ENCODE peak calls at places on chromosome 6, in nine cellular contexts. B, C, O, V, F, T, X, J and M are unnamed samples.

GRCh38 chr6:138682722-138683521 is 90.6 kb upstream of the CCDC28A start:
- DNase-seq in B (no peak), O (no peak), C (no peak), F (no peak), T (no peak), V (no peak), X (no peak), J (no peak), M (no peak)

GRCh38 chr6:92840246-92840930 is 579.0 kb downstream of the EPHA7 start:
- DNase-seq in O (no peak), X (no peak), B (no peak), T (no peak), V (no peak), F (no peak), J (no peak), C (no peak), M (no peak)

GRCh38 chr6:135109761-135110160 is 55.1 kb upstream of the HBS1L start:
- DNase-seq in B (no peak), F (no peak), J (no peak), V (no peak), X (no peak), T (no peak), O (no peak), C (no peak), M (no peak)

GRCh38 chr6:46816626-46817025 is 23.4 kb downstream of the MEP1A start:
- DNase-seq in B (no peak), F (no peak), J (no peak), V (no peak), C (no peak), T (no peak), X (no peak), O (no peak), M (no peak)

GRCh38 chr6:48568856-48569255 is 457.9 kb upstream of the PTCHD4 start:
- DNase-seq in T (no peak), X (no peak), B (no peak), O (no peak), F (no peak), V (no peak), C (no peak), J (no peak), M (no peak)

GRCh38 chr6:45428734-45429133 is 51.0 kb upstream of the SUPT3H start:
- DNase-seq in B (no peak), O (no peak), T (no peak), V (no peak), F (no peak), C (no peak), J (no peak), X (no peak), M (no peak)

GRCh38 chr6:158909938-158910337 is 90.1 kb downstream of the RSPH3 start:
- DNase-seq in V (no peak), C (no peak), F (no peak), T (no peak), J (no peak), O (no peak), B (no peak), X (no peak), M (peak; percentile 15)

GRCh38 chr6:56938634-56939294 is 16.1 kb upstream of the BEND6 start:
- DNase-seq in V (peak; percentile 31), X (no peak), J (no peak), F (no peak), T (no peak), B (no peak), C (peak; percentile 65), O (peak; percentile 66), M (no peak)

GRCh38 chr6:152391179-152391880 is 245.8 kb downstream of the SYNE1 start:
- DNase-seq in V (no peak), J (no peak), T (no peak), C (no peak), O (no peak), F (no peak), X (no peak), B (no peak), M (no peak)

GRCh38 chr6:150547511-150548222 is 52.0 kb upstream of the PLEKHG1 start:
- DNase-seq in C (no peak), X (no peak), T (peak; percentile 78), F (peak; percentile 67), V (no peak), J (no peak), B (no peak), O (no peak), M (no peak)

GRCh38 chr6:61562098-61562497 is 723.9 kb downstream of the KHDRBS2 start:
- DNase-seq in B (no peak), T (no peak), V (no peak), F (no peak), O (no peak), J (no peak), C (no peak), X (no peak), M (no peak)

GRCh38 chr6:80250391-80250997 is 144.0 kb downstream of the BCKDHB start:
- DNase-seq in J (no peak), T (no peak), C (no peak), O (no peak), F (no peak), B (no peak), V (no peak), X (no peak), M (no peak)

GRCh38 chr6:159577564-159577963 is 115.5 kb downstream of the SOD2 start:
- DNase-seq in V (no peak), J (no peak), O (no peak), X (no peak), B (no peak), T (no peak), C (no peak), F (no peak), M (no peak)

GRCh38 chr6:155125916-155126315 is 130.8 kb downstream of the TIAM2 start:
- DNase-seq in X (no peak), F (no peak), B (no peak), C (no peak), V (no peak), J (no peak), O (no peak), T (no peak), M (no peak)

GRCh38 chr6:15876406-15876805 is 213.6 kb upstream of the DTNBP1 start:
- DNase-seq in T (no peak), F (no peak), O (peak; percentile 35), J (no peak), X (peak; percentile 40), C (no peak), B (peak; percentile 34), V (no peak), M (peak; percentile 51)

GRCh38 chr6:73006161-73006560 is 219.1 kb downstream of the KHDC1L start:
- DNase-seq in F (no peak), O (no peak), B (no peak), C (no peak), X (no peak), J (no peak), T (no peak), V (no peak), M (no peak)
- TF ChIP-seq CTCF in F (no peak), O (no peak), B (no peak), C (no peak), X (no peak), J (no peak), T (no peak), V (no peak), M (no peak)

DNA sequence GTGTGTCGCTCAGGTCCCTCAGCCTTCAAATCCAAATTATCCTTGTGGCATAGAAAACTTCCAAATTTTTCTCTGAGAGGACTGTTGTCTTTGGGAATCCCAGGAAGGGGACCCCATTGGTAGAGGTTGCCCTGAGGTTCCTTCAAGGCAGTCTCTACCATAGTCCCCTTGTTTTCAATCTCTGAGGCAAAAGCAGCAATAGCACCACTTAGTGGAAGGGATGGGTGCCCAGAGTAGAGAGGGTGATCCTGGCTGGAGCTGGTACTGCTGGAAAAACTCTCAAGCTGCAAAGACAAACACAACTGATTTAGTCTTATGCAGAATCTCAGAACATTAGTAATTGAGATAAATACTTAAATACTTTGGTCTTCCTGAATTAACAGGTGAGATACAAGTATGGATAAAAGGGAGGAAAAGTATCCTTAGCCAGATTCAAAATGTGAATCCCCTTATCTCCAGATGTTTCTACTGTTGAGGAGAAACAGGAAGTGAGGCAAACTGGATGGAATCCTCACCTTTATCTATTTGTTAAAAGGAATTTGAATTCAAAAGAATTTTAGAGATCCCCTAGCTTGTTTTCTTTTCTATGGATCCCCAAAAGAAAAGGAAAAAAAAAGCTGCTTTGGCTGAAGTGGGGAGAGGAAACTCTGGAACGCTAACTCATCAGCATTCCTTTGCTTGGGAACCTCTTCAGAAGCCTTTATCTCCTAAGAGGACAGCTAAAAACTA is 13.4 kb downstream of the ZNF318 start:
- DNase-seq in T (no peak), B (no peak), J (peak; percentile 19), C (no peak), O (peak; percentile 24), X (no peak), F (no peak), V (no peak), M (no peak)
- TF ChIP-seq CTCF in T (peak; percentile 14), B (peak; percentile 23), J (peak; percentile 58), C (no peak), O (no peak), X (peak; percentile 44), F (peak; percentile 49), V (no peak), M (peak; percentile 43)

DNA sequence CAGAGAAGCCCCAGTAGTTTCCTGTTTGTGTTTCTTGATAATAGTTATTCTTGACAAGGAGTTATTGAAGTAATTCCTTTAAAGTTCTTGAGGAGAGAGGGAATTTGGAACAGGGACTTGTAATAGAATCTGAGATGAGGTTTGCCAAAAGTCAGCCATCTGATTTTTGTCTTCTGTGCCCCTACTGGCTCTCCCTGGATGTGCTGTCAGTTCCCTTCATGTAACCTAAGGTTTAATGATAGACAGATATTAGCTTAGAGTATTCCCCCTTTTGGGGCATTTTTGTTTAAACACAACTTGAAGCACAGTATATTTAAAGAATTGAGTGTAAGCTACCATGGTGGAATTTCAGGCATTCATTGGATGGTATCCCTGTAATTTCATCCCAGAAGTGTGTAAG is 71.4 kb downstream of the CARMIL1 start:
- DNase-seq in B (no peak), F (no peak), C (no peak), J (no peak), O (no peak), V (no peak), T (no peak), X (no peak), M (no peak)
- TF ChIP-seq CTCF in B (no peak), F (no peak), C (no peak), J (no peak), O (no peak), V (no peak), T (no peak), X (no peak), M (no peak)

DNA sequence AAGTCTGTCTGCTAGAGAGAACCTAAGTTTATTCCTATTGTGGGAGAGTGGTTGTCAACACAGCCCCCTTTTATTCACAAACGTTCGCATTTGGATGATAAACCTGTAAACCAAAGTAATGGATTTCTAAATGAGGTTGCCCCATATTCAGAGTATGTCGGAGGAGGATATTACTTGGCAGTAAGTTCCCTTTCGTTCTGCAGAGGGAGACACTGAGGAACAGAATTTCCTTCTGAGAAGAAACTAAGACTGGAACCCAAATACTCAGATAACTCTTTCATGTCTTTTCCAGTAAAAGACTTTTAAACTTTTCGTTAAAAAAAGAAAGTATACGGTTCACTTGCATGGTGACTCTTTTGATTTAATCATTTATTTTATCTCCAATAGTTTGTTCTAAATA is 754.6 kb upstream of the MMS22L start:
- DNase-seq in X (no peak), C (no peak), O (no peak), J (no peak), B (no peak), V (no peak), T (no peak), F (no peak), M (no peak)
- TF ChIP-seq CTCF in X (no peak), C (no peak), O (no peak), J (no peak), B (no peak), V (no peak), T (no peak), F (no peak), M (no peak)

GRCh38 chr6:106966229-106966628 is 8.3 kb downstream of the CD24 start:
- DNase-seq in X (no peak), F (no peak), V (no peak), C (no peak), O (no peak), J (no peak), T (no peak), B (no peak), M (no peak)
- TF ChIP-seq CTCF in X (no peak), F (no peak), V (no peak), C (no peak), O (no peak), J (no peak), T (no peak), B (no peak), M (no peak)